ENCODE peak calls at places on chromosomes 16 and 17, in seven cellular contexts. X is uterus, G is suprapubic skin, D is PC-3, B is right atrium auricular region, W is IMR-90, H is brain microvascular endothelial cell. F is an unnamed sample.

GRCh38 chr17:37743612-37743874 is 1.3 kb downstream of the HNF1B start:
- DNase-seq in X (no peak), G (no peak), D (no peak), B (no peak), W (no peak), H (no peak), F (no peak)

GRCh38 chr17:64938925-64939474 is 19.7 kb upstream of the LRRC37A3 start:
- DNase-seq in X (no peak), G (no peak), D (peak; percentile 51), B (no peak), W (peak; percentile 25), H (peak; percentile 25), F (no peak)

GRCh38 chr16:84527486-84528269 is 23.2 kb upstream of the MEAK7 start:
- DNase-seq in X (no peak), G (no peak), D (no peak), B (no peak), W (no peak), H (no peak), F (no peak)

GRCh38 chr16:72995151-72995881 is 52.6 kb downstream of the ZFHX3 start:
- DNase-seq in X (no peak), G (peak; percentile 50), D (no peak), B (no peak), W (no peak), H (no peak), F (no peak)

GRCh38 chr17:43018008-43018853 is 4.0 kb downstream of the VAT1 start:
- DNase-seq in X (no peak), G (no peak), D (no peak), B (no peak), W (no peak), H (no peak), F (no peak)

GRCh38 chr17:32878211-32878610 is 1.3 kb upstream of the MYO1D start:
- DNase-seq in X (peak; percentile 34), G (peak; percentile 86), D (peak; percentile 19), B (peak; percentile 69), W (peak; percentile 32), H (no peak), F (peak; percentile 53)

GRCh38 chr16:51544850-51545467 is 393.9 kb upstream of the SALL1 start:
- DNase-seq in X (no peak), G (no peak), D (no peak), B (no peak), W (no peak), H (no peak), F (no peak)

GRCh38 chr16:3963203-3963602 is 82.7 kb upstream of the CREBBP start:
- DNase-seq in X (no peak), G (no peak), D (no peak), B (no peak), W (no peak), H (no peak), F (no peak)

GRCh38 chr16:46627746-46628145 is 6.6 kb upstream of the SHCBP1 start:
- DNase-seq in X (no peak), G (no peak), D (no peak), B (no peak), W (peak; percentile 25), H (no peak), F (no peak)

GRCh38 chr17:74274703-74275340 is 788 bp downstream of the DNAI2 start:
- DNase-seq in X (no peak), G (no peak), D (no peak), B (no peak), W (no peak), H (no peak), F (no peak)

GRCh38 chr17:63911657-63912100 is 621 bp upstream of the CSHL1 start:
- DNase-seq in X (peak; percentile 40), G (no peak), D (peak; percentile 71), B (no peak), W (peak; percentile 8), H (peak; percentile 24), F (no peak)

GRCh38 chr17:59366773-59367656 is 35.6 kb downstream of the YPEL2 start:
- DNase-seq in X (peak; percentile 26), G (no peak), D (peak; percentile 60), B (no peak), W (peak; percentile 69), H (peak; percentile 60), F (no peak)

GRCh38 chr16:52068447-52069074 is 478.4 kb downstream of the TOX3 start:
- DNase-seq in X (no peak), G (no peak), D (peak; percentile 5), B (no peak), W (peak; percentile 10), H (peak; percentile 25), F (no peak)

GRCh38 chr16:84421938-84422220 is 53.5 kb downstream of the ATP2C2 start:
- DNase-seq in X (no peak), G (no peak), D (no peak), B (no peak), W (no peak), H (no peak), F (no peak)

GRCh38 chr17:59381716-59382570 is 50.5 kb downstream of the YPEL2 start:
- DNase-seq in X (no peak), G (no peak), D (no peak), B (no peak), W (no peak), H (no peak), F (no peak)

GRCh38 chr17:35438433-35438832 is 6.1 kb upstream of the SLFN12 start:
- DNase-seq in X (no peak), G (no peak), D (no peak), B (no peak), W (no peak), H (no peak), F (no peak)

GRCh38 chr17:80526116-80526910 is 18.3 kb upstream of the RPTOR start:
- DNase-seq in X (no peak), G (no peak), D (no peak), B (no peak), W (no peak), H (no peak), F (no peak)

GRCh38 chr17:82059272-82060000 is 6.2 kb downstream of the DUS1L start:
- DNase-seq in X (no peak), G (no peak), D (no peak), B (no peak), W (no peak), H (no peak), F (no peak)

GRCh38 chr17:69350911-69351310 is 24.0 kb upstream of the ABCA5 start:
- DNase-seq in X (no peak), G (no peak), D (no peak), B (no peak), W (no peak), H (no peak), F (no peak)

GRCh38 chr16:80273635-80274538 is 266.9 kb upstream of the DYNLRB2 start:
- DNase-seq in X (no peak), G (no peak), D (no peak), B (no peak), W (peak; percentile 75), H (peak; percentile 55), F (no peak)

GRCh38 chr17:32103476-32104113 is 38.7 kb upstream of the RHOT1 start:
- DNase-seq in X (no peak), G (no peak), D (no peak), B (no peak), W (no peak), H (no peak), F (no peak)

DNA sequence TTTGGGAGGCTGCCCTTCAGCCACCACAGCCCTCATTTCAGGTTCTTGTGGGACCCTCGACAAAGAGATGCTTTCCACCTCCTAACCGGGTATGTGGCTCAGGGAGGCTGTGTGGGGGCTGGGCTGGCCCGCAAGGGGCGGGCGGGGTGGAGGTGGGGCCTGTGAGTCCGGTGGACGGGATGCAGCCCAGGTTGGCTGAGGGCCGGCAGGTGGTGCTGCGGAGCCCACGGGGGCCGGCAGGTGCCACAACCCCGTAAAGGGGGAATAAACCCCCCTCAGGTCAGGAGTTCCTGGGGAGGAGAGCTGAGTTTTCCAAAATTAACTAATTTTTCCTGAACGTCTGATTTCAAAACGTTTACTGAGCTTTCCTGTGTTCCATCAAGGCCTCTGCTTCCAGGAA is 4.9 kb upstream of the CIAO3 start:
- DNase-seq in X (no peak), G (no peak), D (no peak), B (no peak), W (no peak), H (no peak), F (no peak)
- TF ChIP-seq CTCF in X (no peak), G (no peak), D (no peak), B (no peak), W (peak; percentile 26), H (peak; percentile 57), F (no peak)

GRCh38 chr16:30722916-30723315 is 23.9 kb downstream of the SRCAP start:
- DNase-seq in X (no peak), G (no peak), D (no peak), B (no peak), W (no peak), H (no peak), F (no peak)

GRCh38 chr16:30728321-30728720 is 19.9 kb upstream of the PHKG2 start:
- DNase-seq in X (no peak), G (no peak), D (no peak), B (no peak), W (no peak), H (no peak), F (no peak)

GRCh38 chr16:30723725-30724355 is 24.4 kb upstream of the PHKG2 start:
- DNase-seq in X (no peak), G (no peak), D (no peak), B (no peak), W (no peak), H (no peak), F (no peak)

GRCh38 chr16:30724641-30725464 is 23.4 kb upstream of the PHKG2 start:
- DNase-seq in X (no peak), G (no peak), D (no peak), B (no peak), W (no peak), H (no peak), F (no peak)

GRCh38 chr16:30725465-30725792 is 22.8 kb upstream of the PHKG2 start:
- DNase-seq in X (no peak), G (no peak), D (no peak), B (no peak), W (no peak), H (no peak), F (no peak)
- H3K36me3 ChIP-seq in X (no peaks in the 10 kb centered on the region), G (peaks cover 90% of the 10 kb centered on the region), D (peaks cover 61% of the 10 kb centered on the region), B (peaks cover 70% of the 10 kb centered on the region), W (peaks cover 65% of the 10 kb centered on the region), H (peaks cover 89% of the 10 kb centered on the region), F (peaks cover 59% of the 10 kb centered on the region)

DNA sequence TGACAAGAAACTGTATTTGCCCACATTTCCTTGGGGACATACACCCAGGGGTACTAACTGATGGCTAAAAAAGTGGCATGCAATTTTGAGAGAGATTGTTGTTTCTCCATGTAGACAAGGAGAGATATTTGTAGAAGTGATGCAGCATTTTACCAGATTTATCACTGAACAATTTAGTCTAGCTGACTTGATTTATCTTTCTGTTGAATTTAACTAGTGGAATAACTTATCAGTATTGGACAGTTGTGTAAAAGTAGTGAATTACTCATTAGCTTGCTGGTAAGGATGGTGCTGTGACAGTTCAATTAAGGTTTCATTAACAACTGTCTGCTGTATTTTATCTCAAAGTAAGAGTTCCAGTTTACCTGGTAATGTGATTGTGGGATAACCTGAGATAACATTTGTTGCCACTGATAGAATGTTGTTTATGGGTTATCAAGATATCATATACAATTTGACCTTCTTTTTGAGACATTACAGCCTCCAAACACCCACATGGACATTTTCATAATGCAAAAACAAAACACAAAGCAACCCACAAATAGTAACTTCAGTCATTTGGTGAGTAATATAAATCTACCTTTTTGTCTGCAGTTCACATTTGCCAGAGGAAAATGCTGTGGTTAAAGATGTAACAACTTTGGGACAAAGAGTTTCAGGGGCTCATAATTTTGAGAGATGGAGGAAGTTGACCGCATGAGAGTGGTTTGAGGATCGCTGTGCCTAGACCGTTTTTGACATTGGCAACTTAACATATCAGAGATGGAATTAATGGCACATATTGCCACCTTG is 3.8 kb downstream of the NLK start:
- DNase-seq in X (no peak), G (no peak), D (no peak), B (no peak), W (no peak), H (no peak), F (no peak)
- H3K4me3 ChIP-seq in X (no peak overlapping the region), G (no peak overlapping the region), D (peak overlapping the region; percentile 82), B (no peak overlapping the region), W (no peak overlapping the region), H (no peak overlapping the region), F (peak overlapping the region; percentile 10)

GRCh38 chr17:5667871-5668270 is 83.6 kb upstream of the NLRP1 start:
- DNase-seq in X (no peak), G (no peak), D (no peak), B (no peak), W (no peak), H (no peak), F (no peak)
- TF ChIP-seq CTCF in X (no peak), G (no peak), D (peak; percentile 46), B (no peak), W (no peak), H (no peak), F (no peak)

F was measured in thoracic aorta.